ENCODE peak calls at places on chromosomes 6 and 20, in five cellular contexts. R, T, C, Z and Y are unnamed samples.
A peak's percentile ranks its signal among the peaks of the same experiment; 100 is the strongest.

GRCh38 chr20:57395111-57395959 is 4.1 kb downstream of the RBM38 start:
- DNase-seq in R (no peak), T (no peak), C (no peak), Z (peak; percentile 97), Y (peak; percentile 94)

GRCh38 chr20:62358728-62359490 is 8.2 kb downstream of the LAMA5 start:
- DNase-seq in R (no peak), T (peak; percentile 21), C (no peak), Z (peak; percentile 61), Y (no peak)

GRCh38 chr6:119324718-119325117 is 24.8 kb downstream of the MAN1A1 start:
- DNase-seq in R (no peak), T (no peak), C (no peak), Z (no peak), Y (no peak)

GRCh38 chr6:12973302-12973865 is 256.8 kb downstream of the PHACTR1 start:
- DNase-seq in R (no peak), T (no peak), C (no peak), Z (no peak), Y (no peak)

GRCh38 chr6:107304421-107305025 is 154.8 kb downstream of the PDSS2 start:
- DNase-seq in R (no peak), T (no peak), C (no peak), Z (no peak), Y (no peak)

GRCh38 chr20:32018269-32019155 is 8.3 kb downstream of the CCM2L start:
- DNase-seq in R (peak; percentile 91), T (peak; percentile 78), C (no peak), Z (peak; percentile 10), Y (peak; percentile 68)

GRCh38 chr20:32509639-32510066 is 75.5 kb downstream of the NOL4L start:
- DNase-seq in R (no peak), T (peak; percentile 74), C (no peak), Z (no peak), Y (no peak)

GRCh38 chr6:147382945-147383554 is 125.4 kb upstream of the SAMD5 start:
- DNase-seq in R (no peak), T (no peak), C (no peak), Z (no peak), Y (no peak)

GRCh38 chr6:137097057-137097456 is 52.3 kb upstream of the IL20RA start:
- DNase-seq in R (no peak), T (no peak), C (peak; percentile 56), Z (no peak), Y (no peak)

GRCh38 chr20:58693226-58694006 is 816 bp downstream of the NPEPL1 start:
- DNase-seq in R (peak; percentile 6), T (no peak), C (no peak), Z (no peak), Y (no peak)

GRCh38 chr20:54364919-54365318 is 110.5 kb upstream of the DOK5 start:
- DNase-seq in R (no peak), T (no peak), C (no peak), Z (no peak), Y (no peak)

GRCh38 chr20:5848711-5849505 is 98.7 kb downstream of the SHLD1 start:
- DNase-seq in R (no peak), T (peak; percentile 11), C (no peak), Z (no peak), Y (no peak)

GRCh38 chr6:53746442-53747103 is 48.2 kb upstream of the LRRC1 start:
- DNase-seq in R (peak; percentile 90), T (peak; percentile 70), C (no peak), Z (no peak), Y (no peak)

GRCh38 chr20:51375561-51375960 is 167.0 kb downstream of the NFATC2 start:
- DNase-seq in R (no peak), T (no peak), C (no peak), Z (no peak), Y (no peak)

GRCh38 chr20:47020231-47020630 is 125.6 kb downstream of the EYA2 start:
- DNase-seq in R (peak; percentile 8), T (no peak), C (no peak), Z (no peak), Y (no peak)

GRCh38 chr6:1724124-1724523 is 114.4 kb downstream of the FOXC1 start:
- DNase-seq in R (peak; percentile 91), T (peak; percentile 48), C (no peak), Z (no peak), Y (no peak)

GRCh38 chr6:141726158-141726557 is 406.6 kb upstream of the GJE1 start:
- DNase-seq in R (no peak), T (no peak), C (no peak), Z (no peak), Y (no peak)

GRCh38 chr20:25259788-25260254 is 11.9 kb downstream of the PYGB start:
- DNase-seq in R (no peak), T (no peak), C (no peak), Z (no peak), Y (no peak)

GRCh38 chr6:98657764-98658163 is 176.6 kb upstream of the POU3F2 start:
- DNase-seq in R (no peak), T (no peak), C (no peak), Z (no peak), Y (no peak)

GRCh38 chr20:2093200-2093781 is 8.3 kb upstream of the STK35 start:
- DNase-seq in R (peak; percentile 41), T (no peak), C (no peak), Z (no peak), Y (no peak)

GRCh38 chr20:58864346-58864745 is 11.8 kb downstream of the GNAS start:
- DNase-seq in R (peak; percentile 13), T (no peak), C (no peak), Z (no peak), Y (no peak)

GRCh38 chr6:108914235-108915022 is 66.2 kb downstream of the ARMC2 start:
- DNase-seq in R (no peak), T (no peak), C (no peak), Z (no peak), Y (no peak)

GRCh38 chr6:14983599-14984296 is 262.1 kb upstream of the JARID2 start:
- DNase-seq in R (no peak), T (no peak), C (no peak), Z (no peak), Y (no peak)

GRCh38 chr6:37489697-37490336 is 9.9 kb downstream of the CCDC167 start:
- DNase-seq in R (no peak), T (no peak), C (no peak), Z (no peak), Y (peak; percentile 33)

GRCh38 chr20:9884666-9885065 is 45.8 kb upstream of the PAK5 start:
- DNase-seq in R (no peak), T (no peak), C (no peak), Z (no peak), Y (no peak)